ENCODE peak calls at places on chromosomes 7 and 10, in eight cellular contexts. Q is NCI-H1694 treated with DMSO at 0.1 percent for 48 hours; B is amygdala; X is AG09309; L is NCI-H226; O is epithelial cell of esophagus; N is activated naive CD4-positive, alpha-beta T cell; E is A172. R is an unnamed sample.

GRCh38 chr7:98995523-98996161 is 117.3 kb downstream of the TRRAP start:
- DNase-seq in Q (no peak), B (no peak), X (no peak), L (no peak), O (no peak), N (no peak), E (no peak), R (no peak)

GRCh38 chr10:100006241-100006886 is 3.4 kb downstream of the DNMBP start:
- DNase-seq in Q (no peak), B (no peak), X (peak), L (peak), O (peak), N (no peak), E (peak), R (no peak)

GRCh38 chr10:3666525-3667302 is 118.3 kb downstream of the KLF6 start:
- DNase-seq in Q (no peak), B (no peak), X (no peak), L (no peak), O (no peak), N (no peak), E (no peak), R (no peak)

GRCh38 chr10:19014034-19014433 is 34.6 kb upstream of the MALRD1 start:
- DNase-seq in Q (no peak), B (no peak), X (no peak), L (peak), O (peak), N (no peak), E (peak), R (no peak)

GRCh38 chr7:31747553-31747952 is 60.5 kb downstream of the PPP1R17 start:
- DNase-seq in Q (no peak), B (no peak), X (no peak), L (no peak), O (peak), N (no peak), E (peak), R (no peak)

GRCh38 chr7:22147113-22147512 is 201.4 kb upstream of the CDCA7L start:
- DNase-seq in Q (no peak), B (no peak), X (no peak), L (no peak), O (no peak), N (no peak), E (no peak), R (no peak)

GRCh38 chr10:76010703-76011102 is 579.3 kb downstream of the LRMDA start:
- DNase-seq in Q (no peak), B (no peak), X (no peak), L (no peak), O (no peak), N (no peak), E (peak), R (no peak)

GRCh38 chr7:115094163-115094562 is 172.3 kb downstream of the MDFIC start:
- DNase-seq in Q (no peak), B (no peak), X (no peak), L (peak), O (peak), N (no peak), E (no peak), R (no peak)

GRCh38 chr7:41027428-41028115 is 675.3 kb downstream of the INHBA start:
- DNase-seq in Q (no peak), B (no peak), X (peak), L (peak), O (peak), N (no peak), E (peak), R (no peak)

GRCh38 chr10:58189269-58189668 is 78.4 kb downstream of the IPMK start:
- DNase-seq in Q (no peak), B (no peak), X (peak), L (no peak), O (peak), N (no peak), E (no peak), R (no peak)

R was measured in WTC11.